ENCODE peak calls at places on chromosome 6, in ten cellular contexts. E is fibroblast of pulmonary artery; T is CD8-positive, alpha-beta T cell; O is GM20000; P is heart left ventricle; G is HFFc6; A is coronary artery; W is foreskin fibroblast; Q is choroid plexus epithelial cell; X is nephron progenitor cell. H is an unnamed sample.

GRCh38 chr6:156933201-156934053 is 156.2 kb downstream of the ARID1B start:
- DNase-seq in E (no peak), T (no peak), O (no peak), P (no peak), G (no peak), A (no peak), W (no peak), Q (no peak), X (peak), H (no peak)

GRCh38 chr6:135922170-135922569 is 70.7 kb downstream of the PDE7B start:
- DNase-seq in E (peak), T (no peak), O (no peak), P (peak), G (peak), A (no peak), W (peak), Q (peak), X (peak), H (no peak)

GRCh38 chr6:167761794-167762258 is 64.9 kb upstream of the AFDN start:
- DNase-seq in E (no peak), T (no peak), O (no peak), P (no peak), G (no peak), A (no peak), W (no peak), Q (no peak), X (no peak), H (no peak)

GRCh38 chr6:39100358-39100757 is 14.6 kb downstream of the SAYSD1 start:
- DNase-seq in E (no peak), T (peak), O (no peak), P (no peak), G (no peak), A (no peak), W (no peak), Q (no peak), X (no peak), H (no peak)

GRCh38 chr6:144156334-144156733 is 6.0 kb downstream of the STX11 start:
- DNase-seq in E (peak), T (no peak), O (peak), P (no peak), G (no peak), A (no peak), W (no peak), Q (peak), X (no peak), H (no peak)

GRCh38 chr6:158939255-158940170 is 60.5 kb downstream of the RSPH3 start:
- DNase-seq in E (no peak), T (no peak), O (no peak), P (no peak), G (no peak), A (no peak), W (no peak), Q (no peak), X (no peak), H (no peak)

GRCh38 chr6:31070711-31071197 is 41.6 kb downstream of the C6orf15 start:
- DNase-seq in E (peak), T (no peak), O (peak), P (peak), G (peak), A (no peak), W (peak), Q (peak), X (peak), H (peak)

GRCh38 chr6:7214400-7214940 is 98.5 kb downstream of the SSR1 start:
- DNase-seq in E (no peak), T (no peak), O (no peak), P (peak), G (no peak), A (no peak), W (no peak), Q (no peak), X (no peak), H (no peak)

GRCh38 chr6:5316946-5317345 is 55.6 kb downstream of the FARS2 start:
- DNase-seq in E (no peak), T (no peak), O (no peak), P (no peak), G (no peak), A (no peak), W (no peak), Q (no peak), X (no peak), H (no peak)

GRCh38 chr6:27091661-27092315 is 155.7 kb upstream of the PRSS16 start:
- DNase-seq in E (peak), T (no peak), O (peak), P (no peak), G (peak), A (no peak), W (peak), Q (peak), X (peak), H (peak)

GRCh38 chr6:93105017-93105416 is 314.3 kb downstream of the EPHA7 start:
- DNase-seq in E (peak), T (no peak), O (no peak), P (no peak), G (no peak), A (no peak), W (no peak), Q (peak), X (no peak), H (no peak)

GRCh38 chr6:40630046-40630445 is 42.9 kb upstream of the LRFN2 start:
- DNase-seq in E (no peak), T (no peak), O (no peak), P (no peak), G (no peak), A (no peak), W (no peak), Q (no peak), X (no peak), H (no peak)

GRCh38 chr6:138400326-138400725 is 3.7 kb upstream of the HEBP2 start:
- DNase-seq in E (no peak), T (no peak), O (no peak), P (no peak), G (no peak), A (no peak), W (no peak), Q (no peak), X (no peak), H (no peak)

GRCh38 chr6:144922120-144922722 is 637.1 kb downstream of the UTRN start:
- DNase-seq in E (no peak), T (no peak), O (no peak), P (no peak), G (peak), A (no peak), W (peak), Q (peak), X (no peak), H (no peak)

GRCh38 chr6:164040994-164041393 is 626.5 kb downstream of the QKI start:
- DNase-seq in E (no peak), T (no peak), O (no peak), P (no peak), G (no peak), A (no peak), W (no peak), Q (no peak), X (no peak), H (no peak)

GRCh38 chr6:48067148-48067709 is 43.8 kb downstream of the PTCHD4 start:
- DNase-seq in E (no peak), T (no peak), O (no peak), P (no peak), G (no peak), A (no peak), W (no peak), Q (no peak), X (no peak), H (no peak)

GRCh38 chr6:117188627-117189201 is 76.6 kb upstream of the VGLL2 start:
- DNase-seq in E (no peak), T (no peak), O (no peak), P (no peak), G (no peak), A (no peak), W (no peak), Q (peak), X (no peak), H (no peak)

GRCh38 chr6:128963561-128963960 is 80.6 kb downstream of the LAMA2 start:
- DNase-seq in E (no peak), T (no peak), O (no peak), P (no peak), G (peak), A (no peak), W (peak), Q (peak), X (no peak), H (no peak)

GRCh38 chr6:153503810-153504209 is 372.7 kb upstream of the RGS17 start:
- DNase-seq in E (no peak), T (no peak), O (no peak), P (no peak), G (no peak), A (no peak), W (no peak), Q (peak), X (peak), H (peak)

GRCh38 chr6:24721461-24722215 is 2.7 kb upstream of the C6orf62 start:
- DNase-seq in E (peak), T (peak), O (peak), P (peak), G (no peak), A (no peak), W (no peak), Q (no peak), X (no peak), H (no peak)

GRCh38 chr6:128079026-128079425 is 178.2 kb upstream of the THEMIS start:
- DNase-seq in E (no peak), T (no peak), O (no peak), P (no peak), G (peak), A (no peak), W (no peak), Q (no peak), X (no peak), H (no peak)

GRCh38 chr6:134352786-134353480 is 35.0 kb upstream of the SGK1 start:
- DNase-seq in E (peak), T (no peak), O (no peak), P (no peak), G (peak), A (no peak), W (peak), Q (peak), X (no peak), H (no peak)

GRCh38 chr6:158686791-158687381 is 37.0 kb downstream of the SYTL3 start:
- DNase-seq in E (no peak), T (peak), O (peak), P (no peak), G (no peak), A (peak), W (no peak), Q (no peak), X (no peak), H (no peak)

GRCh38 chr6:155276638-155277037 is 12.8 kb downstream of the CLDN20 start:
- DNase-seq in E (no peak), T (no peak), O (no peak), P (no peak), G (no peak), A (no peak), W (no peak), Q (peak), X (no peak), H (no peak)

GRCh38 chr6:71489736-71490135 is 201.1 kb downstream of the OGFRL1 start:
- DNase-seq in E (peak), T (no peak), O (no peak), P (no peak), G (peak), A (no peak), W (peak), Q (peak), X (no peak), H (no peak)

GRCh38 chr6:80520195-80520594 is 413.7 kb downstream of the BCKDHB start:
- DNase-seq in E (peak), T (no peak), O (no peak), P (no peak), G (peak), A (no peak), W (no peak), Q (peak), X (no peak), H (no peak)

GRCh38 chr6:37047421-37047931 is 42.0 kb downstream of the FGD2 start:
- DNase-seq in E (no peak), T (no peak), O (no peak), P (no peak), G (no peak), A (no peak), W (no peak), Q (no peak), X (no peak), H (no peak)

GRCh38 chr6:105301072-105301503 is 101.8 kb downstream of the PREP start:
- DNase-seq in E (no peak), T (no peak), O (no peak), P (peak), G (no peak), A (no peak), W (peak), Q (peak), X (peak), H (no peak)

DNA sequence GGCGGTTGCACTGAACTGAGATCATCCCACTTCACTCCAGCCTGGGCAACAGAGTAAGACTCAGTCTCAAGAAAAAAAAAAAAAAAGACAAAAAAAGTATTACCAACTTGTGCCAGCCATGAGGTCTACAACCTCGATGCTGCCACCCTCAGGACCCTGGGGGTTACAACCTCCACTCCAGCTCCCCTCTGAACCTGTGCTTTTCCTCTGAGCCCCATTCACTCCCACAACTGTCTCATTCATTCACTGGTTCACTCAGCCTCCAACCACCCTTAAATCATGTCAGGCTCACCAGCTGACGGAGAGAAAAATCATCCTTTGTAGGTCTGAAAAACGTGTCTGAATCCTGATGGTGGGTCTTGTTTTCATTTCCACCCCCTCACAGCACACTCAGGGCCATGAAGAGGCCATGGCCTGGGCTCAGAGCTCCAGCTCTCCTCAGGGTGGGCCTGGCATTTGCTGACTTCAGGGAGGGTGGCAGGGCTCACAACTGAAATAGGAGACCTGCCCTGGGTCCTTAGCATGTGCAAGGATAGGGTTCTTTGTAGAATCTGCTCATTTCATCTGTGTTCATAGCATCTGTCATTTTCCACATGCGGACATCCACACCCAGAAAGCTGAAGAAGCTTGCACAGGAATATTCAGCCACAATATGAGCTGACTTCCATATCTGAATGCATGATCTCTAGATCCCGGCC is 1.9 kb upstream of the ULBP1 start:
- DNase-seq in E (peak), T (peak), O (no peak), P (no peak), G (no peak), A (peak), W (peak), Q (no peak), X (no peak), H (peak)
- TF ChIP-seq CTCF in E (peak), T (peak), O (no peak), P (peak), G (peak), A (no peak), W (peak), Q (no peak), X (peak), H (no peak)

GRCh38 chr6:3884007-3884745 is 35.0 kb downstream of the FAM50B start:
- DNase-seq in E (peak), T (no peak), O (no peak), P (no peak), G (peak), A (no peak), W (peak), Q (peak), X (no peak), H (peak)

GRCh38 chr6:3885262-3886036 is 36.3 kb downstream of the FAM50B start:
- DNase-seq in E (no peak), T (no peak), O (no peak), P (no peak), G (no peak), A (no peak), W (no peak), Q (no peak), X (no peak), H (peak)

GRCh38 chr6:3888153-3888957 is 39.2 kb downstream of the FAM50B start:
- DNase-seq in E (no peak), T (no peak), O (no peak), P (no peak), G (no peak), A (peak), W (no peak), Q (no peak), X (no peak), H (no peak)

GRCh38 chr6:3882865-3883264 is 33.7 kb downstream of the FAM50B start:
- DNase-seq in E (peak), T (no peak), O (no peak), P (no peak), G (peak), A (no peak), W (peak), Q (no peak), X (no peak), H (no peak)

DNA sequence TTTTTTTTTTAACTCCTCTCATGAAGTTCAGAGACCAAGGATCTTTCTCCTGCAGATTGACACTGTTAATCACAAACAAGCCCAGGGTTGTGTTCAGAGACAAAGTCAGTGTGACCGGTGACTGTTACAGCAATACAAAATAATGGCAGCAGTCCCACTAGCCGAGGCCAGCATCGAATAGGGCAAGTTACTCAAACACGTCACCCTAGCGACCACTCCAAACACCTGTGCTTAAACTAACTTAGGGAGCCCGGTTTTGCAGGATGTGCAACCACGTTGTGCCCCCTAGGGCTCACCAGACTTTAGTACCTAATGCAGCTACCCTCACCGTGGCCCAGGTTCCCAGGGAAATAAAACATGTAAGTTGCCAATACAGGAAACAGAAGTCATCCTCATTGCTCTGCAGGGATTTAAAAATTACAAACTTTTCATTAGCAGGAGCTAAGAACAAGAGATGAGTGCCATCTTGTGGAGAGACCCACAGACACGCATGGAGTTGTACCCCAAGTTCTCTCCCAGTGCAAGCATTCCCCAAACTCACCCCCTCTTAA is 38.1 kb downstream of the FAM50B start:
- DNase-seq in E (peak), T (no peak), O (no peak), P (no peak), G (peak), A (no peak), W (peak), Q (peak), X (no peak), H (no peak)
- TF ChIP-seq CTCF in E (peak), T (no peak), O (peak), P (peak), G (peak), A (no peak), W (peak), Q (peak), X (no peak), H (no peak)

GRCh38 chr6:109469591-109470189 is 13.3 kb downstream of the ZBTB24 start:
- DNase-seq in E (no peak), T (no peak), O (no peak), P (no peak), G (no peak), A (no peak), W (no peak), Q (no peak), X (no peak), H (no peak)
- TF ChIP-seq CTCF in E (no peak), T (no peak), O (no peak), P (no peak), G (no peak), A (no peak), W (no peak), Q (no peak), X (no peak), H (no peak)

GRCh38 chr6:34062815-34063214 is 83.1 kb downstream of the GRM4 start:
- DNase-seq in E (no peak), T (no peak), O (no peak), P (no peak), G (no peak), A (no peak), W (no peak), Q (no peak), X (no peak), H (no peak)
- TF ChIP-seq CTCF in E (peak), T (no peak), O (no peak), P (no peak), G (peak), A (no peak), W (peak), Q (peak), X (peak), H (peak)

DNA sequence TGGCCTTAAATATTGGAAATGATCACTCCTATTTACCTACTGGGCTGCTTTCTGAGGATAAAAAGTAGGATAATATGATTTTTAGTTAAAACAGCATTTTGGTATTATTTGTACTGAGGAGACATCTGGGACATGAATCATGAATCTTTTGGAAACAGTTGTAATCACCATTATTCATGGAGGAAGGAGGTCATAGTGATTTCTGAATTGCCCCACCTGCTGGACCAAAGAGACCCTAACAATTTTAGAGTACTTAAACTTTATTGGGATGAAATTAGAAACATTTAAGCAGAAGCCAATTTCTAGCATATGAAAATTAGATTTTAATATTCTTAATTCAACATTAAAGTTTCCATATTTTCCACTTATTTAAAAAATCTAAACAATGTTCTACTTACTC is 108.4 kb upstream of the SIM1 start:
- DNase-seq in E (peak), T (no peak), O (no peak), P (no peak), G (peak), A (no peak), W (peak), Q (peak), X (no peak), H (peak)
- TF ChIP-seq CTCF in E (peak), T (no peak), O (no peak), P (no peak), G (peak), A (no peak), W (peak), Q (peak), X (peak), H (peak)

GRCh38 chr6:139979021-139979721 is 604.7 kb upstream of the CITED2 start:
- DNase-seq in E (peak), T (no peak), O (no peak), P (peak), G (no peak), A (no peak), W (no peak), Q (no peak), X (peak), H (no peak)
- TF ChIP-seq CTCF in E (no peak), T (no peak), O (no peak), P (no peak), G (no peak), A (no peak), W (no peak), Q (no peak), X (no peak), H (no peak)

GRCh38 chr6:151549790-151550189 is 56.0 kb downstream of the CCDC170 start:
- DNase-seq in E (no peak), T (no peak), O (no peak), P (no peak), G (no peak), A (no peak), W (no peak), Q (no peak), X (no peak), H (no peak)

GRCh38 chr6:151548201-151548600 is 54.4 kb downstream of the CCDC170 start:
- DNase-seq in E (no peak), T (no peak), O (no peak), P (no peak), G (no peak), A (no peak), W (no peak), Q (no peak), X (no peak), H (no peak)

GRCh38 chr6:151550618-151551017 is 56.8 kb downstream of the CCDC170 start:
- DNase-seq in E (no peak), T (no peak), O (no peak), P (no peak), G (no peak), A (no peak), W (no peak), Q (no peak), X (no peak), H (no peak)

GRCh38 chr6:151544453-151544852 is 50.6 kb downstream of the CCDC170 start:
- DNase-seq in E (no peak), T (no peak), O (no peak), P (no peak), G (no peak), A (no peak), W (no peak), Q (no peak), X (no peak), H (no peak)

GRCh38 chr6:151546941-151547659 is 53.3 kb downstream of the CCDC170 start:
- DNase-seq in E (no peak), T (no peak), O (no peak), P (no peak), G (no peak), A (no peak), W (no peak), Q (no peak), X (no peak), H (no peak)
- TF ChIP-seq CTCF in E (no peak), T (no peak), O (no peak), P (no peak), G (peak), A (no peak), W (no peak), Q (peak), X (no peak), H (no peak)

H was measured in endothelial cell.